ENCODE peak calls at places on chromosomes 11 and 22, in six cellular contexts. O is IMR-90, V is H9, H is neuronal stem cell, R is mesenchymal stem cell, G is trophoblast cell. N is an unnamed sample.

GRCh38 chr11:93238956-93239355 is 41.2 kb upstream of the SLC36A4 start:
- DNase-seq in O (no peak), V (no peak), H (no peak), R (no peak), G (peak), N (no peak)

GRCh38 chr22:29337631-29338284 is 22.3 kb upstream of the RASL10A start:
- DNase-seq in O (no peak), V (no peak), H (no peak), R (no peak), G (no peak), N (no peak)

GRCh38 chr11:6727971-6728890 is 43.5 kb downstream of the OR2AG2 start:
- DNase-seq in O (no peak), V (no peak), H (no peak), R (no peak), G (no peak), N (no peak)

GRCh38 chr11:75499423-75500305 is 26.1 kb downstream of the GDPD5 start:
- DNase-seq in O (peak), V (no peak), H (no peak), R (peak), G (peak), N (no peak)

GRCh38 chr22:48154943-48155240 is 1392.4 kb downstream of the TBC1D22A start:
- DNase-seq in O (no peak), V (no peak), H (no peak), R (no peak), G (no peak), N (no peak)

GRCh38 chr11:72223615-72224586 is 666 bp upstream of the INPPL1 start:
- DNase-seq in O (peak), V (peak), H (no peak), R (peak), G (no peak), N (no peak)

GRCh38 chr11:101880208-101880607 is 34.6 kb upstream of the CEP126 start:
- DNase-seq in O (peak), V (no peak), H (no peak), R (peak), G (no peak), N (no peak)

GRCh38 chr11:12077535-12078280 is 32.7 kb upstream of the MICAL2 start:
- DNase-seq in O (peak), V (no peak), H (no peak), R (peak), G (no peak), N (no peak)

GRCh38 chr11:33801821-33802413 is 27.6 kb upstream of the FBXO3 start:
- DNase-seq in O (no peak), V (no peak), H (peak), R (no peak), G (no peak), N (no peak)

GRCh38 chr11:64239662-64240466 is 1.0 kb upstream of the FKBP2 start:
- DNase-seq in O (no peak), V (no peak), H (no peak), R (peak), G (peak), N (no peak)

GRCh38 chr11:95584589-95584988 is 205.0 kb downstream of the FAM76B start:
- DNase-seq in O (no peak), V (no peak), H (no peak), R (no peak), G (no peak), N (no peak)

GRCh38 chr22:43828711-43829447 is 16.8 kb upstream of the EFCAB6 start:
- DNase-seq in O (peak), V (peak), H (no peak), R (peak), G (no peak), N (no peak)

GRCh38 chr11:77171885-77172665 is 44.0 kb downstream of the MYO7A start:
- DNase-seq in O (no peak), V (peak), H (peak), R (no peak), G (no peak), N (peak)

GRCh38 chr11:128678017-128678416 is 15.9 kb upstream of the FLI1 start:
- DNase-seq in O (no peak), V (no peak), H (no peak), R (no peak), G (no peak), N (no peak)

GRCh38 chr11:70912226-70912840 is 340.0 kb downstream of the SHANK2 start:
- DNase-seq in O (peak), V (no peak), H (no peak), R (peak), G (no peak), N (no peak)

GRCh38 chr11:44939673-44940072 is 11.0 kb downstream of the TP53I11 start:
- DNase-seq in O (no peak), V (peak), H (no peak), R (peak), G (no peak), N (no peak)

GRCh38 chr22:48585916-48586798 is 1241.5 kb downstream of the BRD1 start:
- DNase-seq in O (no peak), V (peak), H (no peak), R (no peak), G (no peak), N (no peak)

GRCh38 chr11:62858201-62858600 is 18.8 kb upstream of the WDR74 start:
- DNase-seq in O (no peak), V (no peak), H (no peak), R (no peak), G (peak), N (no peak)

DNA sequence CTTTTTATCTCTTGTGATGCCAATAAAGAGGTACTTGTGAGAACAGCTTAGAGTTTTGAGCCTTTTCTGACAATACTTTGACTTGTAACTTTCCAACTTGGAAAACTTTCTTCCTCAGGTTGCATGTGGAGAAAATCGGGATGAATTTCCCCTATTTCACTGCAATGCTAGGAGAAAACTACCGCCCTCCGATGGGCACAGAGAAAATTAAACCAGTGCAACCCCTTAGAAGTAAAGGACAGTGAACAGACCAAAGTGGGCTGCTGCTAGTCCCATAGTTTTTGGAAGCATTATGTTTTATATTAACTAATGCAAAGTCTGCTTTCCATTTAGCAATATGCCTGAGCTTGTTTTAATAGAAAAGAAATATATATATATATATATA is 195.5 kb upstream of the RAG2 start:
- DNase-seq in O (no peak), V (no peak), H (peak), R (no peak), G (no peak), N (no peak)
- H4K91ac ChIP-seq in O (no peak), V (no peak), H (no peak), R (no peak), G (no peak), N (no peak)

GRCh38 chr11:13276852-13277718 is 505 bp upstream of the BMAL1 start:
- DNase-seq in O (peak), V (peak), H (peak), R (peak), G (peak), N (peak)
- H4K91ac ChIP-seq in O (no peak), V (no peak), H (no peak), R (no peak), G (no peak), N (no peak)

GRCh38 chr11:57163160-57163868 is 18.4 kb upstream of the LRRC55 start:
- DNase-seq in O (no peak), V (no peak), H (no peak), R (no peak), G (no peak), N (no peak)
- H4K91ac ChIP-seq in O (no peak), V (no peak), H (no peak), R (no peak), G (no peak), N (no peak)

DNA sequence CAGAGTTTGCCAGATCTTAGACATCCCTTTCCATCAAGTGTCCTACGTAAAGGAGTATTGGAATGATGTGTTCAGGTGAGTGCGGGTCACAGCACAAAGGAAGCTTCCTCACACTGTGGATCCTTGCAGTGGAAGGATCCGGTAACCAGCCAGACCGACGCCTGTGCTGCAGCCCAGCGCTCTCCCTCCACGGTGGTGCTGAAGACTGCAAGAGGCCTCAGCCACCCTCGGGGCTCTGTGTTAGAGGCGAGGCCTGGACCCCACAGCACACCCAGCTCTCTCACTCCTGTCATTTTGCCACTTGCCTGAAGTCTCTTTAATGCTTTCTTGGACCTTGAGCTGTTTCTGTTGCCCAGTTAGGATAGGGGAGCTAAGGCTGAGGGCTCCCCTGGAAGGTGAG is 2.4 kb downstream of the TRMU start:
- DNase-seq in O (no peak), V (no peak), H (no peak), R (no peak), G (no peak), N (no peak)
- H4K91ac ChIP-seq in O (no peak), V (no peak), H (no peak), R (no peak), G (no peak), N (no peak)

DNA sequence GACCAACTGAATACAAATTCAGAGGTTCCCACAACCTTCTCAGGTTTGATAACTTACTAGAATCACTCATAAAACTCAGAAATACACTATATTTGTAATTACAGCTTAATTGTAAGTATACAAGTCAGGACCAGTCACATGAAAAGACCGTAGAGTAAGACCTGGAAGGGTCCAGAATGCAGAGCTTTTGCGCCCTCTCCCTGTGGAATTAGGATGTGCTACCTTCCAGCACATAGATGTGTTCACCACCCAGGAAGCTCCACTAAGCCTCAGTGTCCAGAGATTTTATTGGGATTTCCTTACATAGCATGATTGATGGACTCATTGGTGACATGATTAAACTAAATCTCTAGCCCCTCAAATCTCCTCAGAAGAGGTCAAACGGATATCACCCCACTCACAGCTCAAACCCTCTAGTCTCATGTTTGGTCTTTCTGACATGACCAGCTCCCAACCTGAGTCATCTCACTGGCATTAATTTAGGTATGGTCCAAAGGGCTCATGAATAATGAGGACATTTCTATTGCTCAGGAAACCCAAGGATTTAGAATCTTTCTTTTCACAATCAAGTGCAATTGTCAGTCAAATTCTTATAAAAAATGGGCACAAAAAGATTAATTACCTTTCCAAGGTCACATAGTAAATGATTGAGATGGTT is 77.2 kb upstream of the UBASH3B start:
- DNase-seq in O (no peak), V (no peak), H (no peak), R (no peak), G (no peak), N (no peak)
- H4K91ac ChIP-seq in O (no peak), V (no peak), H (no peak), R (no peak), G (no peak), N (no peak)

N was measured in H1.